ENCODE peak calls at places on chromosomes 13 and 19, in nine cellular contexts. K, Z, E, B, N, A, X, H and I are unnamed samples.
A peak's percentile ranks its signal among the peaks of the same experiment; 100 is the strongest.

GRCh38 chr13:72726721-72727416 is 560 bp downstream of the MZT1 start:
- DNase-seq in K (no peak), Z (no peak), E (peak; percentile 31), B (peak; percentile 10), N (peak; percentile 76), A (no peak), X (no peak), H (peak; percentile 7), I (no peak)

GRCh38 chr19:2330632-2331284 is 2.3 kb downstream of the SPPL2B start:
- DNase-seq in K (no peak), Z (no peak), E (no peak), B (peak; percentile 33), N (no peak), A (no peak), X (no peak), H (no peak), I (no peak)

GRCh38 chr13:48976677-48977625 is 1.2 kb downstream of the FNDC3A start:
- DNase-seq in K (peak; percentile 39), Z (peak; percentile 15), E (peak; percentile 44), B (no peak), N (no peak), A (no peak), X (no peak), H (no peak), I (no peak)

GRCh38 chr13:40328091-40328490 is 338.4 kb downstream of the FOXO1 start:
- DNase-seq in K (no peak), Z (no peak), E (no peak), B (no peak), N (no peak), A (no peak), X (no peak), H (no peak), I (no peak)

GRCh38 chr19:13347351-13347750 is 158.9 kb downstream of the CACNA1A start:
- DNase-seq in K (no peak), Z (no peak), E (no peak), B (no peak), N (no peak), A (no peak), X (no peak), H (no peak), I (no peak)

GRCh38 chr13:41827507-41828213 is 133.2 kb downstream of the VWA8 start:
- DNase-seq in K (peak; percentile 92), Z (peak; percentile 89), E (peak; percentile 49), B (peak; percentile 6), N (peak; percentile 52), A (no peak), X (peak; percentile 50), H (peak; percentile 38), I (peak; percentile 88)

GRCh38 chr13:31965361-31966066 is 66.1 kb upstream of the FRY start:
- DNase-seq in K (peak; percentile 62), Z (peak; percentile 30), E (no peak), B (no peak), N (no peak), A (no peak), X (no peak), H (no peak), I (no peak)

GRCh38 chr13:106721599-106721998 is 153.7 kb upstream of the ARGLU1 start:
- DNase-seq in K (no peak), Z (no peak), E (no peak), B (no peak), N (no peak), A (no peak), X (no peak), H (no peak), I (no peak)

GRCh38 chr19:43502419-43502976 is 2.0 kb downstream of the PHLDB3 start:
- DNase-seq in K (no peak), Z (no peak), E (no peak), B (no peak), N (no peak), A (no peak), X (no peak), H (no peak), I (no peak)

GRCh38 chr13:80901111-80902014 is 560.4 kb upstream of the SPRY2 start:
- DNase-seq in K (no peak), Z (no peak), E (no peak), B (no peak), N (no peak), A (no peak), X (no peak), H (no peak), I (no peak)

GRCh38 chr13:36211567-36211966 is 2.8 kb downstream of the SOHLH2 start:
- DNase-seq in K (no peak), Z (no peak), E (no peak), B (no peak), N (peak; percentile 45), A (no peak), X (no peak), H (no peak), I (no peak)

GRCh38 chr19:11856568-11857264 is 8.2 kb downstream of the ZNF439 start:
- DNase-seq in K (no peak), Z (no peak), E (peak; percentile 37), B (no peak), N (no peak), A (peak; percentile 46), X (no peak), H (no peak), I (no peak)

GRCh38 chr19:35901854-35902661 is at the start of gene HCST:
- DNase-seq in K (peak; percentile 64), Z (peak; percentile 46), E (no peak), B (no peak), N (peak; percentile 51), A (peak; percentile 42), X (no peak), H (no peak), I (no peak)

GRCh38 chr19:42052241-42052863 is 17.7 kb downstream of the GRIK5 start:
- DNase-seq in K (no peak), Z (no peak), E (no peak), B (no peak), N (peak; percentile 19), A (no peak), X (no peak), H (no peak), I (no peak)

GRCh38 chr13:76823969-76824368 is 62.2 kb downstream of the KCTD12 start:
- DNase-seq in K (no peak), Z (no peak), E (no peak), B (no peak), N (no peak), A (no peak), X (no peak), H (no peak), I (no peak)
- TF ChIP-seq CTCF in K (no peak), Z (no peak), E (no peak), B (no peak), N (no peak), A (no peak), X (no peak), H (no peak), I (no peak)

GRCh38 chr13:111506131-111506530 is 185.7 kb downstream of the TEX29 start:
- DNase-seq in K (no peak), Z (no peak), E (no peak), B (no peak), N (no peak), A (no peak), X (no peak), H (no peak), I (no peak)

GRCh38 chr13:111506621-111507020 is 186.2 kb downstream of the TEX29 start:
- DNase-seq in K (no peak), Z (no peak), E (no peak), B (no peak), N (no peak), A (no peak), X (no peak), H (no peak), I (no peak)

GRCh38 chr13:111503376-111503775 is 182.9 kb downstream of the TEX29 start:
- DNase-seq in K (no peak), Z (no peak), E (no peak), B (no peak), N (no peak), A (no peak), X (no peak), H (no peak), I (no peak)

GRCh38 chr13:111503905-111504695 is 183.7 kb downstream of the TEX29 start:
- DNase-seq in K (no peak), Z (no peak), E (peak; percentile 45), B (no peak), N (no peak), A (no peak), X (no peak), H (no peak), I (no peak)

GRCh38 chr13:111505175-111505777 is 184.8 kb downstream of the TEX29 start:
- DNase-seq in K (no peak), Z (no peak), E (no peak), B (no peak), N (peak; percentile 49), A (no peak), X (no peak), H (peak; percentile 18), I (no peak)
- TF ChIP-seq CTCF in K (peak; percentile 11), Z (peak; percentile 27), E (no peak), B (no peak), N (peak; percentile 65), A (no peak), X (no peak), H (peak; percentile 13), I (no peak)

GRCh38 chr19:5806133-5806489 is 1.2 kb downstream of the NRTN start:
- DNase-seq in K (no peak), Z (no peak), E (no peak), B (no peak), N (no peak), A (no peak), X (no peak), H (no peak), I (no peak)
- TF ChIP-seq CTCF in K (no peak), Z (peak; percentile 26), E (no peak), B (no peak), N (no peak), A (no peak), X (no peak), H (no peak), I (no peak)

GRCh38 chr13:46345400-46345799 is 41.7 kb downstream of the RUBCNL start:
- DNase-seq in K (no peak), Z (no peak), E (no peak), B (no peak), N (no peak), A (no peak), X (no peak), H (no peak), I (no peak)

GRCh38 chr13:46343279-46343949 is 43.6 kb downstream of the RUBCNL start:
- DNase-seq in K (no peak), Z (no peak), E (no peak), B (no peak), N (no peak), A (no peak), X (no peak), H (no peak), I (no peak)

GRCh38 chr13:46341112-46341711 is 45.8 kb downstream of the RUBCNL start:
- DNase-seq in K (peak; percentile 58), Z (peak; percentile 50), E (no peak), B (no peak), N (peak; percentile 82), A (no peak), X (no peak), H (no peak), I (no peak)

GRCh38 chr13:46340631-46341111 is 46.4 kb downstream of the RUBCNL start:
- DNase-seq in K (no peak), Z (no peak), E (no peak), B (no peak), N (no peak), A (no peak), X (no peak), H (no peak), I (no peak)

DNA sequence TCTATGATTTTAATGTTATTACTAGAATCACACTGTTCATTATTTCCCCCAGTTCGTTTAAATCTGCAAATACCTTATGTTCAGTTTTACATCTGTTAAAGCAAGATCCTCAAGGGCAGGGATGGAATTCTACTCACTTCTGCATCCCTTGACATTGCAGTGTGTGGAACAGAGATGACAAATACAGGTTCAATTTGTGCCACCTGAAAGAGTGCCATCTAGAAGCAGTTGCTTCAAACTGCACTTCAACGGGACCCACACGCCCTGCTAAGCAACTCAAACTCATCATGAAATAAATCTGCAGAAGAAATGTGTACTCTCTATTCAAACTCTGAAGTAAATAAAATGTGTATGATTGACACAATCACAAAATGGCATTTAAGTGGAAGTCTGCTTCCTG is 44.5 kb downstream of the RUBCNL start:
- DNase-seq in K (no peak), Z (no peak), E (no peak), B (no peak), N (no peak), A (no peak), X (no peak), H (no peak), I (no peak)
- TF ChIP-seq CTCF in K (no peak), Z (no peak), E (no peak), B (no peak), N (peak; percentile 28), A (no peak), X (no peak), H (no peak), I (no peak)